ENCODE peak calls at places on chromosome 2, in eight cellular contexts. V, Q, A, N, X, M, D and Y are unnamed samples. For H3K4me1 and H3K9me3, the result is how much of the 10 kb centered on the place peaks cover.

GRCh38 chr2:26704441-26704977 is 12.0 kb downstream of the KCNK3 start:
- DNase-seq in D (no peak), X (no peak), M (no peak), Q (no peak), A (no peak), N (no peak), V (no peak), Y (no peak)

GRCh38 chr2:159065891-159066290 is 97.5 kb downstream of the TANC1 start:
- DNase-seq in X (no peak), V (no peak), A (no peak), M (no peak), N (no peak), D (no peak), Q (no peak), Y (no peak)

GRCh38 chr2:220152281-220152680 is 524.9 kb downstream of the SLC4A3 start:
- DNase-seq in X (no peak), A (no peak), V (no peak), D (no peak), N (no peak), Q (no peak), M (no peak), Y (no peak)

GRCh38 chr2:104332733-104333132 is 521.2 kb upstream of the POU3F3 start:
- DNase-seq in N (no peak), X (no peak), Q (no peak), M (peak), A (no peak), V (no peak), D (no peak), Y (no peak)

GRCh38 chr2:102386867-102387541 is 31.4 kb downstream of the IL18R1 start:
- DNase-seq in X (no peak), N (no peak), V (no peak), Q (no peak), D (no peak), A (no peak), M (no peak), Y (no peak)

GRCh38 chr2:236127010-236127409 is 41.2 kb downstream of the GBX2 start:
- DNase-seq in V (no peak), Q (no peak), X (no peak), A (no peak), D (no peak), M (no peak), N (no peak), Y (no peak)

GRCh38 chr2:98861601-98862000 is 74.4 kb downstream of the CRACDL start:
- DNase-seq in X (no peak), M (no peak), V (no peak), D (no peak), Q (no peak), A (no peak), N (no peak), Y (no peak)

GRCh38 chr2:28231110-28231621 is 161.5 kb upstream of the FOSL2 start:
- DNase-seq in X (no peak), Q (peak), D (peak), M (no peak), A (no peak), N (no peak), V (peak), Y (no peak)

GRCh38 chr2:48685126-48685525 is 67.5 kb downstream of the GTF2A1L start:
- DNase-seq in Q (no peak), V (no peak), A (no peak), M (no peak), N (no peak), D (no peak), X (no peak), Y (no peak)

GRCh38 chr2:28447943-28448737 is 47.7 kb upstream of the PLB1 start:
- DNase-seq in M (no peak), Q (no peak), V (no peak), A (peak), X (no peak), N (no peak), D (no peak), Y (no peak)

GRCh38 chr2:108637304-108637669 is 82.0 kb upstream of the RANBP2 start:
- DNase-seq in D (peak), N (peak), X (no peak), V (peak), M (peak), Q (peak), A (no peak), Y (peak)

GRCh38 chr2:238701907-238702206 is 146.0 kb upstream of the TWIST2 start:
- DNase-seq in A (no peak), X (no peak), Q (no peak), V (no peak), N (no peak), D (no peak), M (no peak), Y (no peak)

GRCh38 chr2:132581917-132582316 is 88.1 kb downstream of the LYPD1 start:
- DNase-seq in N (no peak), A (no peak), D (no peak), Q (no peak), X (no peak), M (peak), V (no peak), Y (no peak)

GRCh38 chr2:33106115-33106514 is 159.4 kb downstream of the LTBP1 start:
- DNase-seq in X (no peak), M (no peak), V (no peak), N (no peak), D (no peak), A (no peak), Q (no peak), Y (no peak)

GRCh38 chr2:72104821-72105588 is 42.7 kb downstream of the CYP26B1 start:
- DNase-seq in D (no peak), Q (no peak), N (no peak), M (no peak), V (no peak), A (no peak), X (no peak), Y (no peak)

GRCh38 chr2:96344011-96344410 is 8.4 kb downstream of the NCAPH start:
- DNase-seq in A (no peak), V (no peak), Q (no peak), D (no peak), N (peak), X (no peak), M (no peak), Y (no peak)

GRCh38 chr2:237627463-237628321 is at the start of gene LRRFIP1:
- DNase-seq in D (peak), X (no peak), V (peak), A (no peak), N (peak), M (peak), Q (peak), Y (peak)

GRCh38 chr2:9057939-9058761 is 54.7 kb upstream of the MBOAT2 start:
- DNase-seq in V (no peak), X (no peak), N (no peak), Q (no peak), M (no peak), D (no peak), A (no peak), Y (no peak)

GRCh38 chr2:37576831-37577230 is 94.6 kb downstream of the CDC42EP3 start:
- DNase-seq in Q (no peak), A (no peak), X (no peak), M (no peak), N (no peak), V (no peak), D (no peak), Y (no peak)

GRCh38 chr2:61157371-61158003 is 4.5 kb upstream of the C2orf74 start:
- DNase-seq in Q (no peak), A (no peak), V (no peak), M (no peak), X (no peak), D (no peak), N (no peak), Y (no peak)

GRCh38 chr2:113910110-113910717 is 20.3 kb downstream of the ACTR3 start:
- DNase-seq in A (no peak), D (no peak), V (no peak), X (no peak), N (no peak), Q (no peak), M (no peak), Y (no peak)

GRCh38 chr2:69255760-69256159 is 131.3 kb downstream of the GFPT1 start:
- DNase-seq in V (no peak), N (no peak), X (no peak), A (no peak), Q (no peak), M (no peak), D (no peak), Y (no peak)

GRCh38 chr2:10370390-10370789 is 67.7 kb downstream of the HPCAL1 start:
- DNase-seq in D (peak), X (no peak), N (no peak), A (no peak), V (no peak), Q (no peak), M (no peak), Y (no peak)

GRCh38 chr2:196079052-196079451 is 10.4 kb upstream of the DNAH7 start:
- DNase-seq in X (no peak), D (no peak), M (no peak), Q (no peak), A (peak), N (no peak), V (no peak), Y (no peak)

GRCh38 chr2:96205238-96205637 is 3.4 kb downstream of the STARD7 start:
- DNase-seq in A (peak), D (no peak), Q (no peak), N (no peak), V (no peak), X (no peak), M (no peak), Y (no peak)

GRCh38 chr2:240644859-240645301 is 19.6 kb downstream of the GPR35 start:
- DNase-seq in N (no peak), X (no peak), D (peak), A (no peak), Q (no peak), M (no peak), V (peak), Y (no peak)

GRCh38 chr2:10709290-10709939 is 12.0 kb upstream of the ATP6V1C2 start:
- DNase-seq in M (no peak), D (no peak), Q (no peak), V (no peak), X (no peak), A (no peak), N (no peak), Y (peak)

GRCh38 chr2:232562515-232563151 is 12.1 kb downstream of the EIF4E2 start:
- DNase-seq in N (no peak), A (no peak), X (no peak), M (no peak), Q (no peak), D (no peak), V (no peak), Y (no peak)

GRCh38 chr2:98654702-98655488 is 46.5 kb downstream of the UNC50 start:
- DNase-seq in N (peak), M (no peak), A (no peak), D (no peak), X (no peak), V (no peak), Q (no peak), Y (no peak)

GRCh38 chr2:119823734-119824334 is 64.1 kb downstream of the PTPN4 start:
- DNase-seq in A (no peak), M (peak), D (no peak), X (no peak), V (no peak), N (no peak), Q (no peak), Y (peak)

GRCh38 chr2:134158295-134158694 is 95.6 kb upstream of the MGAT5 start:
- DNase-seq in V (no peak), X (no peak), A (no peak), M (no peak), D (no peak), Q (no peak), N (no peak), Y (no peak)
- H3K4me1 ChIP-seq in V (half or more), X (under half), A (under half), M (under half), D (under half), Q (half or more), N (under half), Y (under half)

GRCh38 chr2:3219536-3219935 is 158.1 kb downstream of the EIPR1 start:
- DNase-seq in D (no peak), V (no peak), X (no peak), M (no peak), Q (no peak), A (no peak), N (no peak), Y (no peak)
- H3K9me3 ChIP-seq in D (under half), V (under half), X (under half), M (under half), Q (under half), A (under half), N (under half), Y (under half)

GRCh38 chr2:43106767-43107527 is 119.5 kb downstream of the ZFP36L2 start:
- DNase-seq in X (no peak), V (no peak), M (no peak), Q (peak), D (no peak), A (no peak), N (peak), Y (no peak)
- H3K4me3 ChIP-seq in X (no peak), V (no peak), M (no peak), Q (no peak), D (no peak), A (no peak), N (no peak), Y (no peak)

DNA sequence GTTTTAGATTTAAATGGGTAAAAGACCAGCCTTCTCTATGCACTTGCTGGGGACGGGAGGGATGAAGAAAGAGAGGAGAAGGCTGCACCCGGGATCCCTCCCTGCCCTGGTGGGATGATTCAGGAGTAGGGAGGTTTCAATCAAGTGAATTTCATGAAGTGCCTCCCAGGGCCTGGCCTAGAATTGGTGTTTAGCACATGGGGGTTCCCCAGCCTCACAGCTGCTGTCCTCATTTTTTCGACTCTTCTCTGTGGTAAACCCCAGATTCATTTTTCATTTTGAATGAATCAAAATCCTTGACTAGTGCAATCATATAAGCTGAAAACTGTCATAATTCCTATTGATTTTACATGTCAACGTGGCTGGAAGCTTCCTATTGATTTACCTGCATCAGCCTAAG is 81.1 kb downstream of the LPIN1 start:
- DNase-seq in A (no peak), N (no peak), V (no peak), Q (no peak), D (no peak), X (no peak), M (no peak), Y (no peak)
- H3K4me1 ChIP-seq in A (under half), N (under half), V (under half), Q (under half), D (under half), X (under half), M (under half), Y (under half)